ENCODE peak calls at places on chromosome 10, in four cellular contexts. L, T, N and B are unnamed samples.

GRCh38 chr10:109913351-109913902 is 9.9 kb downstream of the XPNPEP1 start:
- DNase-seq in L (no peak), T (no peak), N (no peak), B (no peak)

GRCh38 chr10:54363390-54363789 is 437.6 kb downstream of the PCDH15 start:
- DNase-seq in L (no peak), T (no peak), N (no peak), B (no peak)

GRCh38 chr10:3906511-3907111 is 121.6 kb upstream of the KLF6 start:
- DNase-seq in L (no peak), T (no peak), N (no peak), B (no peak)

GRCh38 chr10:51389415-51390342 is 309.7 kb downstream of the CSTF2T start:
- DNase-seq in L (no peak), T (peak; percentile 32), N (peak; percentile 24), B (peak; percentile 26)

GRCh38 chr10:86960863-86961434 is 2.5 kb downstream of the SNCG start:
- DNase-seq in L (no peak), T (no peak), N (peak; percentile 15), B (no peak)

GRCh38 chr10:94292448-94293118 is 70.2 kb downstream of the NOC3L start:
- DNase-seq in L (no peak), T (peak; percentile 28), N (no peak), B (no peak)

GRCh38 chr10:106980711-106981460 is 183.6 kb downstream of the SORCS1 start:
- DNase-seq in L (no peak), T (no peak), N (no peak), B (no peak)

GRCh38 chr10:102796407-102797176 is 40.6 kb downstream of the CYP17A1 start:
- DNase-seq in L (peak; percentile 86), T (peak; percentile 81), N (peak; percentile 86), B (peak; percentile 52)

GRCh38 chr10:29081971-29082699 is 206.7 kb upstream of the LYZL1 start:
- DNase-seq in L (no peak), T (no peak), N (no peak), B (no peak)

GRCh38 chr10:63055705-63056104 is 77.4 kb upstream of the NRBF2 start:
- DNase-seq in L (no peak), T (no peak), N (no peak), B (no peak)

GRCh38 chr10:88115406-88115805 is 252.0 kb downstream of the PTEN start:
- DNase-seq in L (no peak), T (no peak), N (no peak), B (no peak)

GRCh38 chr10:128631801-128632241 is 505.6 kb upstream of the MKI67 start:
- DNase-seq in L (no peak), T (no peak), N (no peak), B (no peak)

GRCh38 chr10:86970152-86970886 is 2.0 kb downstream of the ADIRF start:
- DNase-seq in L (peak; percentile 27), T (peak; percentile 92), N (peak; percentile 87), B (no peak)

GRCh38 chr10:34305189-34305588 is 509.9 kb downstream of the PARD3 start:
- DNase-seq in L (no peak), T (no peak), N (peak; percentile 92), B (peak; percentile 7)

GRCh38 chr10:11578802-11579255 is 32.6 kb downstream of the USP6NL start:
- DNase-seq in L (no peak), T (no peak), N (no peak), B (no peak)

GRCh38 chr10:74406006-74406405 is 255.0 kb downstream of the ADK start:
- DNase-seq in L (no peak), T (no peak), N (no peak), B (no peak)

GRCh38 chr10:114534480-114535095 is 123.5 kb downstream of the ABLIM1 start:
- DNase-seq in L (no peak), T (no peak), N (no peak), B (no peak)

GRCh38 chr10:62243647-62243997 is 25.0 kb downstream of the RTKN2 start:
- DNase-seq in L (no peak), T (no peak), N (no peak), B (no peak)

GRCh38 chr10:69960606-69961167 is 92.0 kb upstream of the MACROH2A2 start:
- DNase-seq in L (peak; percentile 8), T (no peak), N (no peak), B (no peak)

GRCh38 chr10:59383436-59383835 is 21.1 kb upstream of the FAM13C start:
- DNase-seq in L (no peak), T (no peak), N (no peak), B (no peak)

GRCh38 chr10:74262856-74263255 is 111.8 kb downstream of the ADK start:
- DNase-seq in L (no peak), T (no peak), N (no peak), B (no peak)

GRCh38 chr10:122558452-122558851 is 2.1 kb upstream of the DMBT1 start:
- DNase-seq in L (no peak), T (no peak), N (peak; percentile 22), B (no peak)

GRCh38 chr10:21727452-21728168 is 193.6 kb downstream of the MLLT10 start:
- DNase-seq in L (no peak), T (no peak), N (no peak), B (no peak)

GRCh38 chr10:128470302-128470962 is 344.2 kb upstream of the MKI67 start:
- DNase-seq in L (no peak), T (no peak), N (no peak), B (no peak)

GRCh38 chr10:12708921-12709320 is 292.6 kb downstream of the CCDC3 start:
- DNase-seq in L (no peak), T (no peak), N (no peak), B (no peak)

GRCh38 chr10:50929670-50930069 is 44.2 kb upstream of the A1CF start:
- DNase-seq in L (no peak), T (no peak), N (no peak), B (no peak)

GRCh38 chr10:29524294-29524693 is 110.5 kb downstream of the SVIL start:
- DNase-seq in L (no peak), T (no peak), N (no peak), B (no peak)

GRCh38 chr10:77139746-77140145 is 497.9 kb downstream of the KCNMA1 start:
- DNase-seq in L (no peak), T (no peak), N (no peak), B (no peak)

DNA sequence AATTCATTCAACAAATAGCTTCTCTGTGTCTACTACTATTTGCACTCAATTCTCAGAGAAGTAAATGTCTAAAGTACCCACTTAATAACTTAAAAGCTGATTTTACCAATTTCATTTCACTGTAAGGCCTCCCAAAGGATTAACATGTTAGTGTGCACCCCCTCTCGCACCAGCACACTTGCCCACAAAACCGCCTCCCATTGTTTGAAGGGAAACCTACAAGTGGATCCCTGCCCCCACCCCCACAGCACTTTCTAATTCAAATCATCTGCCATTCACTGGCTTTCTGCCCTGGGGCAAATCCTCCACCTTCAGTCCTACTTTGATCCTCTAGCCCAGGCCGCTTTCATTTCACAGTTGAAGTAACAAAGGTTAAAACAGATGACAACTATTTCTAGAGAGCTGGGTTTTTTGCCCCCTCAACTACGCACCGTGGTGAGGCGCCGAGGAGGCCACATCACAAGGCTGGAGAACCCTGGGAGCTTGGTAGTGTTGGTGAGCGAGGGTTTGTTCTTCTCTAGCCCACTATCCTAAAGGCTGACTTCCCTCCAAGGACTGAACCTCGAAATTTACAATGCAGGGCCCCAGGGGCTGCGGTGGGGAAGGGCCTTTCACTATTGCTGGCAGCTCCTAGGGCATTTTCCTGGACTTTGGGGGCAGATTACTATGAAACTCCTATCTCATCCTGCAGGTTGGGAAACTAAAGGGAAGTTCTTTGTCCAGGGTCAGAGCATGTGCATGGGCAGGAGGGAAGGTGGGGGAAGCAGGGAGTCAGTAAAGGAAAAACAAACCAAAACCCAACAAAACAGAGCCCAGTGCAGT is 517.4 kb upstream of the ZMIZ1 start:
- DNase-seq in L (no peak), T (peak; percentile 13), N (no peak), B (no peak)
- TF ChIP-seq POLR2A in L (no peak), T (no peak), N (no peak), B (no peak)

DNA sequence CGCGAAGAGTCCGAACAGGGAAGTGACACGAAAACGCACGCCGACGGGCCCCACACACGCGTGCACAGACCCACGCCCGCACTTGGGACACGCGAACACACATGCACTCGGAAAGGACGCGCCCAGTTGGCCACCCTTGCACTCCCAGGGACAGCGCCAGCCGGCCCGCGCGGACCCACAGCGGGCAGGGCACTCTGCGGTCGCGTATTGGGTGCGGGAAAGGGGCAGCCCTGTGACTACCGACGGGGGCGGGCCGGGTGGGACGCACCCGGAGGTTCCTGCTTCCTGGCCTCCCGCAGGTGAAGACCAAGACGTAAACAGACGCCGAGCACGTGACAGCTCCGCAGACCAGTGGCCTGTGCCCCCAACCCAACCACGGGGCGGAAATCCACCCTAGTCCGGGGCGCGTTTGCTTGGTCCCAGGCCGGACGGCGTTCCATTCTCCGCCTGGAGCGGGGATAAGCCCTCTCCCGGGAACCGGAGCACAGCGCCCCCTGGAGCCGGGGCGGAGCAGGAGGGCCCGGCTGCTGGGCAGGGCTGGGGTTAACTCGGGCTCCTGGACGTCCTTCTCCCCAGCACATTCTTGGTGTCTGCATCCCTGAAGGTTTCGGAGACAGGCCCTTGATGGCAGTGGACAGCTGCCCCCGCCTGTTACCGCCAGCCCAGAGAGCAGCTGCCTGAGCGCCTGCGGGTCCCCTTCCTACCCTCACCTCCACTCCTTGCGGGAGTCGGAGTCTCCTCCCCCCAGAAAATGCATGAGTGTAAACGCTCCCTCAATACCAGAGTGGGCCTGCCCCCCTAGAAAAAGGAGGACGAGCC is 2.0 kb upstream of the LZTS2 start:
- DNase-seq in L (peak; percentile 87), T (peak; percentile 70), N (peak; percentile 81), B (peak; percentile 77)
- TF ChIP-seq POLR2A in L (peak; percentile 25), T (no peak), N (peak; percentile 23), B (no peak)

GRCh38 chr10:72311667-72312066 is 37.9 kb downstream of the DDIT4 start:
- DNase-seq in L (no peak), T (no peak), N (no peak), B (no peak)
- TF ChIP-seq POLR2A in L (no peak), T (no peak), N (no peak), B (no peak)

DNA sequence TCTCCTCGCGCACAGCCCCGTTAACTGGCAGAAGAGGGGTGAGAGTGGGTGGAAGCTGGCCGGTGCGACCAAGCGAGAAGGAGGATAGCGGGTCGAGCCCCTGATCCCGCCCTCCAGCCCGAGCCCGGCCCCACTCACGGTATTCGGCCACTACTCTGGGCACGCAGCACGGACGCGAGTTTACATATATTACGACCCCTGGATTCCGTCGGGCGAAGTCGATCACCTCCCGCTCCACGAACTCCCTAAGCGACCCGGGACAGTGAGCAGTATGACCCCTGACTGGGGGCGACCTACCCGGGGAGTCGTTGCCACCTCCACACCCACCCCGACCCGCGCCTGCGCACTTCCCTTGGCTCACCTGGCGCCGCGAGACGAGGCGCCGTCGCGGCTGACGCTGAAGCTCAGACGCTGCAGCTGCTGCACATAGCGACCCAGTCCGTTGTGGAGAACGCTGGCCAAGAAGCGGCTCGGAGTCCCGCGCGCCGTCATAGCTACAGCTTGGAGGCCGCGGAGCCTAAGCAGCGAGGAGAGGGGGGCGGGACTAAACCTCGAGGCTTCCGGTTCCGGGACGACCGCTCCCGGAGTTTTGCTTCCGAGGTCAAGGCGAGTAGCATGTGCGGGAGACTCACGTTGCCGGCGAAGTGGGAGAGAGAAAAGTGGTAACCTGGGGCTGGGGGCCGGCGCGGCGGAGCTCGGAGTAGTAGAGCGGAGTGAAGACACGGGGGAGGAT is at the start of the genes MRPL43 and TWNK:
- DNase-seq in L (peak; percentile 82), T (peak; percentile 85), N (peak; percentile 86), B (peak; percentile 96)
- TF ChIP-seq POLR2A in L (peak; percentile 47), T (peak; percentile 24), N (no peak), B (peak; percentile 65)